ENCODE peak calls at places on chromosomes 13 and 19, in eight cellular contexts. W is mesendoderm; G is foreskin fibroblast; B is substantia nigra; H is AG04450; O is caudate nucleus; Q is naive thymus-derived CD8-positive, alpha-beta T cell; M is tibial artery. P is an unnamed sample.

GRCh38 chr19:37719111-37719926 is at the start of gene ZNF607:
- DNase-seq in W (peak), G (peak), B (peak), H (peak), O (peak), Q (peak), M (peak), P (peak)

GRCh38 chr13:73767191-73767741 is 366.9 kb downstream of the KLF12 start:
- DNase-seq in W (peak), G (peak), B (no peak), H (no peak), O (peak), Q (no peak), M (no peak), P (no peak)

GRCh38 chr13:75055296-75055695 is 426.7 kb downstream of the TBC1D4 start:
- DNase-seq in W (no peak), G (no peak), B (no peak), H (no peak), O (no peak), Q (no peak), M (no peak), P (no peak)

GRCh38 chr19:10431943-10432735 is 11.8 kb downstream of the PDE4A start:
- DNase-seq in W (peak), G (peak), B (no peak), H (no peak), O (no peak), Q (peak), M (peak), P (peak)

GRCh38 chr19:58538257-58539168 is 5.4 kb upstream of the TRIM28 start:
- DNase-seq in W (peak), G (no peak), B (no peak), H (no peak), O (no peak), Q (peak), M (no peak), P (no peak)

GRCh38 chr13:96809366-96810096 is 184.7 kb downstream of the OXGR1 start:
- DNase-seq in W (no peak), G (no peak), B (no peak), H (no peak), O (no peak), Q (no peak), M (no peak), P (no peak)

GRCh38 chr19:38893341-38893771 is 6.1 kb downstream of the SIRT2 start:
- DNase-seq in W (no peak), G (no peak), B (no peak), H (no peak), O (no peak), Q (no peak), M (no peak), P (no peak)

GRCh38 chr13:19888799-19889198 is 25.4 kb upstream of the ZMYM5 start:
- DNase-seq in W (no peak), G (peak), B (no peak), H (no peak), O (no peak), Q (no peak), M (no peak), P (no peak)

GRCh38 chr13:79401259-79402071 is 4.6 kb downstream of the RBM26 start:
- DNase-seq in W (peak), G (no peak), B (no peak), H (no peak), O (no peak), Q (no peak), M (no peak), P (no peak)

GRCh38 chr13:108609353-108609752 is 20.1 kb upstream of the MYO16 start:
- DNase-seq in W (peak), G (peak), B (no peak), H (peak), O (no peak), Q (no peak), M (no peak), P (no peak)

GRCh38 chr19:13215572-13216380 is 65.6 kb downstream of the IER2 start:
- DNase-seq in W (no peak), G (no peak), B (no peak), H (no peak), O (no peak), Q (no peak), M (no peak), P (peak)